ENCODE peak calls at places on chromosomes 4 and X, in four cellular contexts. Q is HCT116, W is T follicular helper cell, E is NCI-H1105. O is an unnamed sample.

GRCh38 chr4:70713453-70714026 is 8.2 kb upstream of the RUFY3 start:
- DNase-seq in W (no peak), E (no peak), Q (no peak), O (no peak)

GRCh38 chrX:34656842-34657780 is at the start of gene TMEM47:
- DNase-seq in W (no peak), Q (no peak), E (peak; percentile 12), O (peak; percentile 17)

GRCh38 chrX:41014776-41015175 is 70.5 kb upstream of the USP9X start:
- DNase-seq in Q (peak; percentile 51), W (no peak), E (no peak), O (no peak)

GRCh38 chrX:46386511-46386910 is 158.7 kb downstream of the ZNF674 start:
- DNase-seq in Q (no peak), W (no peak), E (no peak), O (no peak)

GRCh38 chr4:108486046-108486445 is 134.3 kb upstream of the RPL34 start:
- DNase-seq in Q (no peak), E (no peak), W (no peak), O (no peak)

GRCh38 chrX:103446665-103447302 is 70.4 kb downstream of the BEX3 start:
- DNase-seq in Q (no peak), E (no peak), W (no peak), O (no peak)

GRCh38 chr4:125750827-125751466 is 436.2 kb downstream of the FAT4 start:
- DNase-seq in E (no peak), Q (no peak), W (no peak), O (no peak)

GRCh38 chr4:118314221-118314620 is 38.6 kb downstream of the PRSS12 start:
- DNase-seq in Q (no peak), W (no peak), E (no peak), O (no peak)

GRCh38 chr4:152698012-152698499 is 18.3 kb upstream of the TMEM154 start:
- DNase-seq in Q (no peak), E (no peak), W (no peak), O (no peak)

GRCh38 chr4:75637176-75637575 is 6.8 kb upstream of the CDKL2 start:
- DNase-seq in Q (no peak), E (no peak), W (no peak), O (no peak)

GRCh38 chrX:41381685-41382084 is 47.7 kb downstream of the DDX3X start:
- DNase-seq in E (no peak), Q (peak; percentile 56), W (no peak), O (peak; percentile 26)

GRCh38 chrX:151974336-151975227 is at the start of gene GABRE:
- DNase-seq in W (no peak), E (no peak), Q (no peak), O (no peak)

GRCh38 chr4:56051710-56052075 is 102.9 kb downstream of the CEP135 start:
- DNase-seq in W (no peak), E (no peak), Q (no peak), O (no peak)

GRCh38 chr4:157978680-157979361 is 194.0 kb downstream of the GASK1B start:
- DNase-seq in Q (peak; percentile 66), E (peak; percentile 60), W (no peak), O (peak; percentile 1)

GRCh38 chr4:48369248-48369647 is 27.9 kb downstream of the SLAIN2 start:
- DNase-seq in W (no peak), E (no peak), Q (no peak), O (no peak)

GRCh38 chrX:74924449-74925209 is 623 bp downstream of the NEXMIF start:
- DNase-seq in Q (no peak), E (peak; percentile 56), W (peak; percentile 3), O (no peak)

GRCh38 chr4:64581422-64581821 is 172.2 kb upstream of the TECRL start:
- DNase-seq in Q (no peak), E (no peak), W (no peak), O (no peak)

GRCh38 chrX:68938244-68939004 is 109.6 kb downstream of the EFNB1 start:
- DNase-seq in E (no peak), Q (no peak), W (no peak), O (no peak)

GRCh38 chr4:64250061-64250460 is 159.2 kb downstream of the TECRL start:
- DNase-seq in W (no peak), E (no peak), Q (no peak), O (no peak)